ENCODE peak calls at places on chromosomes 4 and X, in four cellular contexts. D is K562, A is HL-60, H is GM12878. V is an unnamed sample.

GRCh38 chr4:158236304-158237030 is 26.2 kb downstream of the TMEM144 start:
- DNase-seq in A (no peak), H (no peak), D (no peak), V (no peak)

GRCh38 chr4:181261279-181261678 is 981.9 kb upstream of the TENM3 start:
- DNase-seq in D (no peak), H (no peak), A (no peak), V (no peak)

GRCh38 chrX:70429759-70430158 is 6.6 kb downstream of the GDPD2 start:
- DNase-seq in H (no peak), A (no peak), D (no peak), V (no peak)

GRCh38 chr4:83128235-83128929 is 13.9 kb upstream of the PLAC8 start:
- DNase-seq in H (no peak), A (peak; percentile 98), D (no peak), V (no peak)

GRCh38 chr4:6526696-6527095 is 48.3 kb upstream of the MAN2B2 start:
- DNase-seq in H (no peak), D (no peak), A (no peak), V (no peak)

GRCh38 chr4:184848510-184848909 is 22.7 kb upstream of the ACSL1 start:
- DNase-seq in H (no peak), A (peak; percentile 89), D (no peak), V (no peak)

GRCh38 chrX:154040863-154041262 is 21.2 kb upstream of the IRAK1 start:
- DNase-seq in H (no peak), A (no peak), D (no peak), V (no peak)

GRCh38 chr4:167032876-167033275 is 201.4 kb downstream of the SPOCK3 start:
- DNase-seq in A (no peak), H (no peak), D (no peak), V (no peak)

GRCh38 chrX:23952984-23953907 is 45.4 kb downstream of the CXorf58 start:
- DNase-seq in H (peak; percentile 21), A (no peak), D (peak; percentile 19), V (peak; percentile 25)

GRCh38 chrX:102637561-102637960 is 13.7 kb upstream of the GPRASP1 start:
- DNase-seq in H (no peak), A (no peak), D (no peak), V (no peak)

GRCh38 chr4:153275380-153276276 is 68.9 kb upstream of the MND1 start:
- DNase-seq in D (no peak), H (no peak), A (no peak), V (no peak)

GRCh38 chr4:46254788-46255187 is 130.9 kb upstream of the GABRG1 start:
- DNase-seq in A (no peak), H (no peak), D (no peak), V (no peak)

GRCh38 chr4:81523672-81524436 is 52.1 kb upstream of the RASGEF1B start:
- DNase-seq in D (no peak), A (no peak), H (no peak), V (peak; percentile 1)

GRCh38 chrX:119760026-119760902 is 1.9 kb downstream of the SOWAHD start:
- DNase-seq in D (no peak), H (no peak), A (no peak), V (no peak)

GRCh38 chrX:133922390-133922772 is 63.0 kb downstream of the GPC3 start:
- DNase-seq in H (no peak), A (no peak), D (no peak), V (no peak)

GRCh38 chr4:175770555-175770954 is 41.5 kb downstream of the GPM6A start:
- DNase-seq in H (no peak), A (no peak), D (no peak), V (no peak)

GRCh38 chr4:109315818-109316217 is 13.4 kb upstream of the COL25A1 start:
- DNase-seq in A (no peak), D (no peak), H (no peak), V (no peak)

GRCh38 chr4:108031427-108032083 is 41.9 kb downstream of the HADH start:
- DNase-seq in H (no peak), A (no peak), D (no peak), V (no peak)

GRCh38 chrX:72142094-72142843 is 10.6 kb upstream of the RTL5 start:
- DNase-seq in H (no peak), D (no peak), A (no peak), V (no peak)

GRCh38 chrX:54885740-54886139 is 34.9 kb upstream of the TRO start:
- DNase-seq in H (no peak), A (no peak), D (no peak), V (no peak)

GRCh38 chrX:10175317-10175871 is 18.6 kb downstream of the CLCN4 start:
- DNase-seq in A (no peak), D (no peak), H (no peak), V (no peak)

GRCh38 chrX:107542500-107542899 is 85.8 kb upstream of the PRPS1 start:
- DNase-seq in H (no peak), A (no peak), D (no peak), V (no peak)

GRCh38 chr4:156805696-156806095 is 165.9 kb downstream of the PDGFC start:
- DNase-seq in D (no peak), A (no peak), H (no peak), V (no peak)

GRCh38 chr4:20127626-20128025 is 124.1 kb upstream of the SLIT2 start:
- DNase-seq in H (no peak), A (no peak), D (no peak), V (no peak)

GRCh38 chr4:98485816-98486355 is 172.5 kb downstream of the TSPAN5 start:
- DNase-seq in D (no peak), A (no peak), H (no peak), V (no peak)

GRCh38 chr4:74891037-74891436 is 41.9 kb upstream of the PARM1 start:
- DNase-seq in A (no peak), D (no peak), H (no peak), V (no peak)

GRCh38 chr4:105472871-105473339 is 957 bp downstream of the PPA2 start:
- DNase-seq in H (peak; percentile 44), D (peak; percentile 24), A (no peak), V (peak; percentile 20)

GRCh38 chr4:172830295-172830764 is 338.3 kb upstream of the GALNT7 start:
- DNase-seq in A (no peak), H (no peak), D (peak; percentile 50), V (no peak)

GRCh38 chr4:70885174-70885573 is 17.0 kb upstream of the MOB1B start:
- DNase-seq in A (no peak), H (no peak), D (no peak), V (no peak)

GRCh38 chrX:102154900-102155805 is 624 bp downstream of the BEX5 start:
- DNase-seq in D (no peak), A (no peak), H (no peak), V (no peak)

GRCh38 chr4:129929052-129929451 is 833.1 kb downstream of the C4orf33 start:
- DNase-seq in D (no peak), A (no peak), H (no peak), V (no peak)

GRCh38 chr4:6343950-6344408 is 74.3 kb downstream of the WFS1 start:
- DNase-seq in D (peak; percentile 32), A (no peak), H (no peak), V (no peak)

GRCh38 chr4:121790976-121791375 is 10.1 kb upstream of the EXOSC9 start:
- DNase-seq in H (no peak), D (peak; percentile 75), A (no peak), V (no peak)

GRCh38 chr4:117983541-117984451 is 50.5 kb upstream of the NDST3 start:
- DNase-seq in D (no peak), H (no peak), A (peak; percentile 17), V (no peak)

GRCh38 chr4:140866492-140867005 is 110.4 kb upstream of the TBC1D9 start:
- DNase-seq in H (no peak), D (no peak), A (no peak), V (no peak)

GRCh38 chr4:23706972-23707676 is 182.7 kb downstream of the PPARGC1A start:
- DNase-seq in A (no peak), D (no peak), H (no peak), V (no peak)

DNA sequence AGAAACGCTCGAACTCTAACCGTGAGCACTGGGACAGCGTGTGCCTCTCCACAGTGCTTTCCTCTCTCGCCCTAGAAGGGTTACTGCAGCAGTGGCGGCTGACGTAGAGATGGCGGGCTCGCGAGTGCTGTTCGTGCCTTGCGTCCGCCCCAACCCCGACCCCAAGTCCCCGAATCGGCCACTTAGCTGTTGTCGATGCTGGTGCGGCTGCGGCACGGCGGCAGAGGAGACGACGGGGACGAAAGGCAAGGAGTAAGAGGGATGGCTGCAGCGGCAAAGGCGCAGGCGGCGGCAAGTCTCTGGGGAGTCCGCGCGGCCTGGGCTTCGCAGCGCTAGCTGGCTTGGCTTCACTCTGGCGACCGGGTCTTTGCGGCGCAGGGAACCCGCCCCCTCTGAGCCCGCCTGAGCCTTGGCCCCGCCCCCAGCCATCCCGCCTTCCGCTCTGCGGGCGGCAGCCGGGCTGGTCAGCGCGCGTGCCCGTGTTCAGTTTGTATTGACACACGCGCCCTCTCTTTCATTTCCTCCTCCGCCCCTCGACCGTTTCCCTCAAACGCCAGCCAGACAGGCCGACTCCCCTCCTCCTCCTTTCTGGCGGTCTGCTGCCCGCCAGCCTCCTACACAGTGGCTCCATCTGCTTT is at the start of gene SPIN4:
- DNase-seq in D (peak; percentile 78), A (peak; percentile 58), H (peak; percentile 39), V (peak; percentile 56)
- TF ChIP-seq SPI1 in D (no peak), A (peak; percentile 5), H (no peak), V (peak; percentile 41)

DNA sequence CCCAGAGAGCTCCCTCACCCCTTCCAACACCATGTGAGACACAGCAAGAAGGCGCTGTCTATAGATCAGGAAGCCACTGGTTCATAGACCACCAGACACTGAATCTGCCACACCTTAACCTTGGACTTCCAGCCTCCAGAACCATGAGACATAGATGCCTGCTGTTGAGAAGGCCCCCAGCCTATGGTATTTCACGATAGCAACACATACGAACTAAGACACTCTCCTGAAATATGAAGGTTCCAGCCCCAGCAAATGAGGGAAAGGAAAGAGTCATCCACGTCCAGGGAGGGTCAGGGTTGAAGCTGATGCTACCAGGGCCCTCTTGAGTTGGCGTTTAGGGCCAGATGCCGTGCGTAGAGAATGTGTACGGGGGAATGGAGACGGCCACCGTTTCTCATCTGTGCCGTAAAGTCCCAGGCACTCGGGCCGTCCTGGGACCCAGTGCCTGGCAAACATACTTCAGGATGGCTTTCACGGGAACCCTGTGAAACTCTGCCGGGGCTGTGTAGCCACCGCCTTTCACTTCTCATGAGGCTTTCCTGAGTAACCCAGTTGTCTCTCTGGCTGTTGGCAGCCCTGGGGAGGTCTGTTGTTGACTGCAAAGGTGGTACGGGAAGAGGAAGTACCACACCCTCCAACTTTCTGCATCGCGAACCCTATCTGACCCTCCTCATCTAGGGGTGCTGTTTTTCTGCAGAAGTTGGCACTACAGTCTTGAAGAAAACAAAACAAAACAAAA is 17.7 kb upstream of the P2RY8 start:
- DNase-seq in H (no peak), A (no peak), D (no peak), V (no peak)
- TF ChIP-seq SPI1 in H (peak; percentile 20), A (no peak), D (no peak), V (no peak)

GRCh38 chrX:150464001-150464400 is 100.9 kb downstream of the MAMLD1 start:
- DNase-seq in D (no peak), H (no peak), A (no peak), V (no peak)

GRCh38 chrX:150465856-150466775 is 102.3 kb upstream of the MTM1 start:
- DNase-seq in D (no peak), A (no peak), H (no peak), V (no peak)

GRCh38 chrX:150465326-150465725 is 102.2 kb downstream of the MAMLD1 start:
- DNase-seq in A (no peak), H (no peak), D (no peak), V (no peak)

GRCh38 chrX:150460781-150461180 is 97.7 kb downstream of the MAMLD1 start:
- DNase-seq in A (no peak), H (no peak), D (no peak), V (no peak)

GRCh38 chrX:150463566-150463965 is 100.4 kb downstream of the MAMLD1 start:
- DNase-seq in H (no peak), D (no peak), A (no peak), V (no peak)
- TF ChIP-seq SPI1 in H (no peak), D (no peak), A (no peak), V (no peak)

GRCh38 chr4:159606835-159607234 is 504.0 kb downstream of the RAPGEF2 start:
- DNase-seq in H (no peak), A (no peak), D (no peak), V (no peak)
- TF ChIP-seq SPI1 in H (no peak), A (no peak), D (no peak), V (no peak)